ENCODE peak calls at places on chromosomes 7 and 10, in ten cellular contexts. U, J, F, M, W, T, H, D, Y and R are unnamed samples.

GRCh38 chr7:95527033-95527775 is 41.5 kb downstream of the ASB4 start:
- DNase-seq in U (peak), J (peak), F (peak), M (peak), W (peak), T (peak), H (peak), D (peak), Y (peak), R (peak)

GRCh38 chr10:53836638-53837037 is 964.4 kb downstream of the PCDH15 start:
- DNase-seq in U (peak), J (no peak), F (no peak), M (no peak), W (peak), T (peak), H (no peak), D (no peak), Y (peak), R (no peak)

GRCh38 chr10:104120512-104120902 is 1.5 kb upstream of the SFR1 start:
- DNase-seq in U (no peak), J (no peak), F (no peak), M (no peak), W (no peak), T (no peak), H (no peak), D (no peak), Y (no peak), R (no peak)

GRCh38 chr7:2734084-2734601 is 46.1 kb downstream of the AMZ1 start:
- DNase-seq in U (no peak), J (no peak), F (no peak), M (no peak), W (no peak), T (no peak), H (no peak), D (peak), Y (no peak), R (no peak)

GRCh38 chr10:3330687-3331086 is 158.1 kb upstream of the PITRM1 start:
- DNase-seq in U (peak), J (peak), F (no peak), M (no peak), W (peak), T (peak), H (no peak), D (no peak), Y (no peak), R (no peak)

GRCh38 chr10:65570143-65571010 is 1355.5 kb upstream of the LRRTM3 start:
- DNase-seq in U (no peak), J (peak), F (peak), M (peak), W (peak), T (peak), H (peak), D (peak), Y (peak), R (no peak)

GRCh38 chr10:81905161-81905560 is 30.2 kb downstream of the NRG3 start:
- DNase-seq in U (no peak), J (no peak), F (no peak), M (no peak), W (no peak), T (no peak), H (no peak), D (no peak), Y (no peak), R (no peak)

GRCh38 chr10:78931333-78932083 is 137.3 kb upstream of the ZMIZ1 start:
- DNase-seq in U (peak), J (peak), F (peak), M (no peak), W (peak), T (peak), H (no peak), D (no peak), Y (peak), R (no peak)

GRCh38 chr10:128908109-128908898 is 558.7 kb upstream of the MGMT start:
- DNase-seq in U (no peak), J (no peak), F (no peak), M (no peak), W (no peak), T (no peak), H (peak), D (peak), Y (no peak), R (no peak)

GRCh38 chr7:14457567-14458453 is 444.7 kb downstream of the DGKB start:
- DNase-seq in U (peak), J (peak), F (peak), M (peak), W (peak), T (peak), H (peak), D (peak), Y (peak), R (peak)

GRCh38 chr7:153930681-153931080 is 121.5 kb upstream of the DPP6 start:
- DNase-seq in U (no peak), J (no peak), F (no peak), M (no peak), W (no peak), T (no peak), H (no peak), D (no peak), Y (no peak), R (no peak)

GRCh38 chr10:112835933-112836564 is 114.0 kb upstream of the TCF7L2 start:
- DNase-seq in U (no peak), J (no peak), F (no peak), M (peak), W (peak), T (no peak), H (no peak), D (no peak), Y (no peak), R (no peak)

GRCh38 chr10:13708256-13708990 is 121.7 kb downstream of the PRPF18 start:
- DNase-seq in U (no peak), J (no peak), F (no peak), M (peak), W (no peak), T (peak), H (peak), D (no peak), Y (peak), R (no peak)
- H2AFZ ChIP-seq in U (no peak), J (no peak), F (no peak), M (no peak), W (no peak), T (no peak), H (no peak), D (no peak), Y (no peak), R (no peak)

GRCh38 chr10:77511498-77512218 is 126.0 kb downstream of the KCNMA1 start:
- DNase-seq in U (no peak), J (no peak), F (no peak), M (peak), W (no peak), T (peak), H (peak), D (no peak), Y (no peak), R (no peak)
- H3K27ac ChIP-seq in U (no peak), J (no peak), F (no peak), M (no peak), W (no peak), T (no peak), H (no peak), D (no peak), Y (peak), R (no peak)

DNA sequence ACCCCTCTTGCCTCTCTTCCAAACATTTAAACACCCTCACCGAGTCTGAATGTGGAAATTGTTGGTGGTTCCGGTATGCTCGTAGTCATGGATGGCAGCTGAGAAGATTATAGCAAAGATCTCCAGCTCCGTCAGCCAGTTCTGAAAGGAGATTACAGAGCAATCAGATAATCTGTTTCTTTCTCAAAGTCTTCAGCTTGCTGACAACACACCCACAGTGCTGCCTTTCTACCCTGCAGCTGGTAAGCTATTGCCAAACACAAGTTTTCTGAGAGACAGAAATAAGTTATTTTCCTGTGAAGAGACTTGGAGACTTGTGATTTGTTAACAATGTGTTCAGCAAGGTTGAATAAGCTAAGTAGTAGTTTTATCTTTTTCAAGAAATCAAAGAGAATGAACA is 163.6 kb downstream of the PPP1R17 start:
- DNase-seq in U (peak), J (peak), F (no peak), M (peak), W (no peak), T (peak), H (no peak), D (no peak), Y (no peak), R (no peak)
- H2AFZ ChIP-seq in U (no peak), J (no peak), F (peak), M (peak), W (no peak), T (no peak), H (peak), D (no peak), Y (no peak), R (no peak)

GRCh38 chr7:134852626-134853025 is 73.2 kb downstream of the CALD1 start:
- DNase-seq in U (no peak), J (no peak), F (no peak), M (no peak), W (peak), T (peak), H (no peak), D (no peak), Y (no peak), R (no peak)

GRCh38 chr7:134851141-134851540 is 71.7 kb downstream of the CALD1 start:
- DNase-seq in U (no peak), J (no peak), F (no peak), M (no peak), W (no peak), T (no peak), H (no peak), D (no peak), Y (no peak), R (no peak)

GRCh38 chr7:134845461-134845860 is 66.0 kb downstream of the CALD1 start:
- DNase-seq in U (no peak), J (no peak), F (no peak), M (no peak), W (no peak), T (no peak), H (no peak), D (no peak), Y (no peak), R (peak)

GRCh38 chr7:134847834-134848233 is 68.4 kb downstream of the CALD1 start:
- DNase-seq in U (no peak), J (no peak), F (peak), M (no peak), W (no peak), T (no peak), H (no peak), D (no peak), Y (no peak), R (no peak)

DNA sequence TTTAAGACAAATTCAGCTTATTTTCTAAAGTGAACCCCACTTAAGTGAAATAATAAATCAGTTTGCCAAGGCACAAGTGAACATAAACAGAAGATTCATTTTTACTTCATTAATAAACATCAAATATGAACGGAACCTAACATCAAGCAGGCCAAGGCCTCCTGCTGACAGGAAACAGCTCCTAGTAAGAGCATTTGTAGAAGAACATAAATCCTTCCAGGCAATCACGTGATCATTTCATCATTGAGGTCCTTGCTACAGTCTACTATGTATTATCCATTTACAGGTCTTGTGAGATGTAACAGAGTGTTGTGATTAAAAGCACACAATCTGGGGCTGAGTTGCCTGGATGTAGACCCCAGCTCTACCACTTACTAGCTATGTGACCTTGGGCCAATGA is 70.6 kb downstream of the CALD1 start:
- DNase-seq in U (no peak), J (peak), F (peak), M (no peak), W (no peak), T (peak), H (no peak), D (no peak), Y (no peak), R (no peak)
- H3K27ac ChIP-seq in U (peak), J (peak), F (no peak), M (no peak), W (no peak), T (no peak), H (no peak), D (no peak), Y (no peak), R (no peak)

GRCh38 chr7:138665249-138665648 is 35.9 kb downstream of the SVOPL start:
- DNase-seq in U (no peak), J (no peak), F (no peak), M (peak), W (no peak), T (no peak), H (no peak), D (no peak), Y (no peak), R (no peak)

GRCh38 chr7:138662066-138663061 is 38.8 kb downstream of the SVOPL start:
- DNase-seq in U (no peak), J (no peak), F (no peak), M (no peak), W (no peak), T (no peak), H (no peak), D (no peak), Y (peak), R (no peak)

GRCh38 chr7:138665669-138666140 is 35.5 kb downstream of the SVOPL start:
- DNase-seq in U (no peak), J (no peak), F (no peak), M (no peak), W (no peak), T (no peak), H (no peak), D (no peak), Y (no peak), R (no peak)

GRCh38 chr7:138666385-138666784 is 34.8 kb downstream of the SVOPL start:
- DNase-seq in U (no peak), J (no peak), F (no peak), M (no peak), W (no peak), T (no peak), H (no peak), D (no peak), Y (peak), R (no peak)

DNA sequence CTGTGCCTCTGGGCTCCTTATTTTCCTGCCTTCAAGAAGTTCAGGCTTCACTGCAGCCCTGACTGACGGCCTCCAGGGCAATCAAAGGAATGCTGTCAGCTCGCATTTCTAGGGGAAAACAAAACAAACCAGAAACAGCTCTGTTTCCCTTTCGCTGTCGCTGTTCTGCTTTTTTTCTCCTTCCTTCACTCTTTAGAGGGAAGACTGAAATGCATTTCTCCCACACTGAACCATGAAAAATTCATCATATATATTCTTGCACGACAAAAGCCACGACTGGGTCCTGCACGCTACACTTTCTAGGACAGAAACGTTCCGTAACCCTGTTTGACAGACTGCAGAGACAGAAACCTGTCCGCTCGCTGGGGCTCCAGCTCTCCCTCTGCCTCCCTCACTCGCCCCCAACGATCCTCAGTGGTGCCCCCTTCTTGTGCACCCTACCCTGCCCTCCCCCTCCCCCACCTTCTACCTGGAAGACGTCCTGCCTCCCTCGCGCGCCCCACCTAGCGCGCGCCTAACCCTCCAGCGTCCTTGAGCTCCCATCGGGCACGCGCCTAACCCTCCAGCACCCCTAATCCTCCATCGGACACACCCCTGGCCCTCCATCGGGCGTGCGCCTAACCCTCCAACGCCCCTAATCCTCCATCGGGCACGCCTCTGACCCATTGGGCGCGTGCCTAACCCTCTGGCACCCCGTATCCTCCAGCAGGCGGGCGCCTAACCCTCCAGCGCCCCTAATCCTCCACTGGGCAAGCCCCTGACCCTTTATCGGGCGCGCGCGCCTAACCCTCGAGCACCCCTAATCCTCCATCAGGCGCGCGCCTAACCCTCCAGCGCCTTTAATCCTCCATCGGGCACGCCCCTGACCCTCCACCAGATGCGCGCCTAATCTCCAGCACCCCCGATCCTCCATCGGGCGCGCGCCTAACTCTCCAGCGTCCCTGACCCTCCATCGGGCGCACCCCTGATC is 37.1 kb downstream of the SVOPL start:
- DNase-seq in U (peak), J (no peak), F (peak), M (peak), W (peak), T (peak), H (peak), D (peak), Y (peak), R (no peak)
- H2AFZ ChIP-seq in U (no peak), J (peak), F (no peak), M (peak), W (no peak), T (no peak), H (peak), D (no peak), Y (no peak), R (no peak)